ENCODE peak calls at places on chromosomes 3 and 15, in four cellular contexts. N, P, A and I are unnamed samples.
A peak's percentile ranks its signal among the peaks of the same experiment; 100 is the strongest.

GRCh38 chr3:13873818-13874217 is 6.1 kb downstream of the WNT7A start:
- DNase-seq in P (no peak), N (peak; percentile 51), A (no peak), I (no peak)

GRCh38 chr3:139639662-139640061 is 38.1 kb downstream of the NMNAT3 start:
- DNase-seq in P (no peak), A (no peak), N (no peak), I (no peak)

GRCh38 chr3:189530822-189531221 is 100.4 kb upstream of the TP63 start:
- DNase-seq in P (no peak), A (no peak), N (no peak), I (no peak)

GRCh38 chr3:149085828-149086231 is 503 bp downstream of the HLTF start:
- DNase-seq in P (no peak), A (no peak), N (peak; percentile 55), I (peak; percentile 28)

GRCh38 chr3:153160451-153161137 is 1.4 kb upstream of the RAP2B start:
- DNase-seq in P (peak; percentile 90), A (peak; percentile 82), N (peak; percentile 83), I (peak; percentile 68)

GRCh38 chr3:160945346-160945745 is 159.8 kb downstream of the B3GALNT1 start:
- DNase-seq in A (no peak), P (no peak), N (no peak), I (no peak)

GRCh38 chr15:78207110-78207458 is 27.3 kb downstream of the ACSBG1 start:
- DNase-seq in N (no peak), A (peak; percentile 17), P (no peak), I (no peak)

GRCh38 chr3:7744850-7745249 is 756.8 kb upstream of the LMCD1 start:
- DNase-seq in P (no peak), A (no peak), N (no peak), I (no peak)

GRCh38 chr15:66004618-66005262 is 135.4 kb downstream of the RAB11A start:
- DNase-seq in P (no peak), N (no peak), A (no peak), I (peak; percentile 26)

GRCh38 chr3:42014443-42014945 is 52.6 kb upstream of the ULK4 start:
- DNase-seq in N (no peak), P (no peak), A (no peak), I (no peak)

GRCh38 chr15:95470997-95471692 is 859.4 kb upstream of the NR2F2 start:
- DNase-seq in P (no peak), N (no peak), A (no peak), I (peak; percentile 43)

GRCh38 chr15:91291673-91292072 is 191.6 kb downstream of the SV2B start:
- DNase-seq in A (no peak), P (no peak), N (peak; percentile 61), I (no peak)

GRCh38 chr3:23576379-23576959 is 229.3 kb upstream of the UBE2E1 start:
- DNase-seq in P (no peak), N (no peak), A (no peak), I (no peak)

GRCh38 chr3:158167737-158168469 is 58.0 kb downstream of the RSRC1 start:
- DNase-seq in N (no peak), P (no peak), A (no peak), I (peak; percentile 97)

DNA sequence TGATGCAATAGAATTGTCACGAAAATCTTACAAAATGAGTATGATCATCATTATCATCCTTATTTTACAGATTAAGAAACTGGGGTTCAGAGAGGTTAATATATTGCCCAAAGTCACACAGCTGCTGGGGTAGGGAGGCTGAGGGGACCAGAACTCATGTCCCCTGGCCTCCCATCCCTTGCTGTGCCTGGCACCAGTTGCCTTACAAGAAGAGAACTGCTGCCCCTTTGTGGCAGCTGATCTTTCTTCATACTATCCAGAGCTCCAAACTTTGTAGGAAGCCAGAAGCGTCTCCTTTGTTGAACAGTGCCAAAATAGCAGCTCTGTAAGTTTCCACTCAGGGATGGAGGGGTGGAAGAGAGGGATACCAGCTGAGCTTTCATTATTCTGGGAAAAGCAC is 236.8 kb upstream of the TBC1D5 start:
- DNase-seq in P (no peak), A (no peak), N (no peak), I (peak; percentile 4)
- TF ChIP-seq CTCF in P (no peak), A (no peak), N (peak; percentile 28), I (peak; percentile 16)

GRCh38 chr15:68576253-68577236 is 2.2 kb upstream of the CORO2B start:
- DNase-seq in N (no peak), P (no peak), A (no peak), I (no peak)
- H3K27me3 ChIP-seq in N (peaks cover 1% of the 10 kb centered on the region), P (no peaks in the 10 kb centered on the region), A (peaks cover 49% of the 10 kb centered on the region), I (peaks cover 2% of the 10 kb centered on the region)

GRCh38 chr3:11346416-11346815 is 74.2 kb downstream of the ATG7 start:
- DNase-seq in N (no peak), A (no peak), P (no peak), I (no peak)

GRCh38 chr3:11356269-11356668 is 84.1 kb downstream of the ATG7 start:
- DNase-seq in N (no peak), A (no peak), P (no peak), I (no peak)

GRCh38 chr3:11349466-11349865 is 77.3 kb downstream of the ATG7 start:
- DNase-seq in A (no peak), N (no peak), P (no peak), I (no peak)

GRCh38 chr3:11350374-11350773 is 78.2 kb downstream of the ATG7 start:
- DNase-seq in A (no peak), P (no peak), N (no peak), I (no peak)
- TF ChIP-seq CTCF in A (no peak), P (no peak), N (no peak), I (no peak)

GRCh38 chr15:59550520-59550919 is 61.1 kb upstream of the GCNT3 start:
- DNase-seq in N (no peak), P (no peak), A (no peak), I (no peak)

GRCh38 chr15:59549826-59550225 is 61.8 kb upstream of the GCNT3 start:
- DNase-seq in N (no peak), P (no peak), A (no peak), I (no peak)

GRCh38 chr15:59549339-59549807 is 62.2 kb upstream of the GCNT3 start:
- DNase-seq in P (no peak), A (no peak), N (peak; percentile 66), I (no peak)

GRCh38 chr15:59548501-59549230 is 62.9 kb upstream of the GCNT3 start:
- DNase-seq in N (no peak), P (no peak), A (no peak), I (no peak)

DNA sequence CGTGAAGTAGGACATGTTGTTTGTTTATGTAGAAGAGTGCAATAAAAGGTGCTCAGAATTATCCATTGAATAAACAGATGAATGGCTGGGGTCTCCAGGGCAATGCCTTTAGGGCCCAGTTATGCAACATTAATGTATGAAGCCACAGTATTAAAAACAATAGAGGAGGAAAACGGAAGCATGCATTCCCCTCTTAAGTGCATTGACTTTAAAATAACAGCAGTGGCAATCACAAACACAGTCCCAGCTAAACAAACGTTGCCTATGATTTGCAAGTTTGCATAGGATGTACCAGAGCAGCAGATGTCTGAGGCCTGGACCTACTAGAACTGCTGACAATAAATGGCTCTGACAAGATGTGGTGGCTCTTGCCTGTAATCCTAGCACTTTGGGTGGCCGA is 60.6 kb upstream of the GCNT3 start:
- DNase-seq in P (no peak), N (no peak), A (no peak), I (no peak)
- H3K27me3 ChIP-seq in P (no peaks in the 10 kb centered on the region), N (no peaks in the 10 kb centered on the region), A (no peaks in the 10 kb centered on the region), I (no peaks in the 10 kb centered on the region)

DNA sequence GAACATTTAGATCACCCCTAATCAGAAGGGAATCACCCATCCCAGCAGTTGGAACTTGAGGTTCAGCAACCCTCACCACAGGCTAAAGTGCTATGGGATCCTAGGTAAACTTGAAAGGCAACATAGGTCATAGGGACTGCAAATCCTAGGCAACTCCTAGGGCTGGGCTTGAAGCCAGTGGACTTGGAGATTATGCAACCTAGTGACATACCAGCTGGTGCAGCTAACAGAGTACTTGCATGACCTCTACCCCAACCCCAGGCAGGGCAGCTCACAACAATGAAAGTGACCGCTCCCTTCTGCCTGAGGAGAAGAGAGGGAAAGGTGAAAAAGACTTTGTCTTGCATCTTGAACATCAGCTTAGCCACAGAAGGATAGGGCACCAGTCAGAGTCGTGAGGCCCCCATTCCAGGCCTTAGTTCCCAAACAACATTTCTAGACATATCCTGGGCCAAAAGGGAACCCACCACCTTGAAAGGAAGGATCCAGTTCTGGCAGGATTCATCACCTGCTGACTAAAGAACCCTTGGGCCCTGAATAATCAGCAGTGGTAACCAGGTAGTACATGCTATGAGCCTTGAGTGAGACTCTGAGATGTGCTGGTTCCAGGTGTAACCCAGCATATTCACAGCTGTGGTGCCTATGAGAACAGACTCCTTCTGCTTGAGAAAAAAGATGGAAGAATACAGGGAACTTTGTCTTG is 37.6 kb upstream of the FBN1 start:
- DNase-seq in A (peak; percentile 69), N (no peak), P (no peak), I (peak; percentile 74)
- TF ChIP-seq CTCF in A (no peak), N (no peak), P (no peak), I (no peak)

DNA sequence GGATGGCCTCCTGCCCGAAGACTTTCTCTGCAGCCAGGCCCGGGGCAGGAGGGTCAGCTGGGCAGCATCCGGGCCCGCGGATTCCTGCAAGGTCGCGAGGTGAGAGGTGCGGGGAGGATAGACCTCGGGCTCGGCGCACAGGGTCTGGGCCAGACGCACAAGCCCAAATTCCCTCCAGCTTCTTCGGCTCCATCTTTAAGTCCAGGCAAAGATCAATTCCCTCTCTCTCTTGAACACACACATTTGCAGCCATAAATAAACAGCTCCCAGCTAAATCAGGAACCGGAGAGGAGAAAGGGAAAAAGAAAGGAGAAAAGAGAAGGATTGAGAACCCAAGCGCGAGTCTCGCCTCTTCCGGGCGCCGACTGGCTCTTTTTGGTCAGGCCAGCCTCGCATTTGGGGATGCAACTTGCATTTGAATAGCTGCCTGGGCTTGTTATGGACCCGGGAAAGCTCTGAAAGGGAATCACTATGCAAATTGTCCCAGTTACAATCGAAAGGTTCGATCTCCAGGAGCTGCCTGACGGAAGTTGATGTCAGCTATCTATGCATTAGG is 14.5 kb upstream of the ONECUT1 start:
- DNase-seq in A (no peak), P (no peak), N (peak; percentile 82), I (no peak)
- H3K27me3 ChIP-seq in A (peaks cover 94% of the 10 kb centered on the region), P (peaks cover 15% of the 10 kb centered on the region), N (peaks cover 17% of the 10 kb centered on the region), I (peaks cover 76% of the 10 kb centered on the region)

DNA sequence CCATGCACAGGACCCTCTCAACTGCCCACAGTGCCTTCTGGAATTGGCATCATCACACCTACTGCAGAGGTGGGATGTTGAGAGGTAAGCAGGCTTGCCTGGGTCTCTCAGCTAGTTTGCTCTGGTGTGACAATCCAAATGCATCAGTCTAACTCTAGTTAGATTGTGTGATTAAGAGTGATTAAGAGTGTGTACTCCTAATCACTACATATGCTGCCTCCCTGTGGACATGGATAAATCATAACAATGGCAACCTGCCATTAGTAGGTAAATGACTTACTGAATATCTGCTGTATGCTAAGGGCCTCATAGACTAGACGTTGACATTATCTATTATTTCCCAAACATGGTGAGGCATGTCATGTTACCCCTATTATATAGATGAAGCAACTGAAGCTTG is 342.1 kb downstream of the OCA2 start:
- DNase-seq in A (no peak), N (no peak), P (no peak), I (no peak)
- TF ChIP-seq CTCF in A (no peak), N (no peak), P (no peak), I (no peak)

DNA sequence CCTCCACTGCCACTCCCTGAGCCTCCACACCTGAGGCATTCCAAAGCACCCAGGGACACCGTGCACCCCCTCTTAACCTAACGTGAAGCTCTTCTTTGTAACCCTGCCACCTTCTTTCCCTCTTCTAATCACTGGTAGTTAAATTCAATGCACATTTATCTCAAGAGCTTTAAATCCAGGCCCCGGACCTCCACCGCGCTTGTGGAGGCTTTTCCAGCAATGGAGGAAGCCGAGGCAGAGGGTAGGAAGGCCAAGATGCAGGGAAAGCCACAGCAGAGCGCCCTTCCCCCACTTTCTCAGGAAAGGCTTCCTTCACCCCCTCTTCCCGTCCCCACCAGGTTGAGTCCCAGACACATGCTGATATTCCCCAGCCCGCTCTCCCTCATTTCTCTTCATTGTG is 702 bp upstream of the ITGA11 start:
- DNase-seq in N (peak; percentile 15), A (no peak), P (peak; percentile 63), I (no peak)
- H3K27me3 ChIP-seq in N (peaks cover 34% of the 10 kb centered on the region), A (peaks cover 39% of the 10 kb centered on the region), P (no peaks in the 10 kb centered on the region), I (no peaks in the 10 kb centered on the region)